ENCODE peak calls at places on chromosomes 3 and 15, in nine cellular contexts. P is cardiac muscle cell, R is fibroblast of lung, B is psoas muscle, C is endothelial cell of umbilical vein, Y is transverse colon, U is esophagus muscularis mucosa, Q is WERI-Rb-1, M is suprapubic skin. Z is an unnamed sample. For H3K9me3, the result is how much of the 10 kb centered on the place peaks cover.

GRCh38 chr3:134079111-134079531 is 49.4 kb upstream of the SLCO2A1 start:
- DNase-seq in M (no peak), B (no peak), U (peak), Q (no peak), R (no peak), P (peak), C (no peak), Y (no peak), Z (no peak)

GRCh38 chr3:19775744-19776143 is 158.3 kb downstream of the EFHB start:
- DNase-seq in R (no peak), Y (no peak), U (no peak), Q (no peak), M (no peak), P (no peak), C (no peak), B (no peak), Z (peak)

GRCh38 chr3:29144807-29145206 is 136.1 kb upstream of the RBMS3 start:
- DNase-seq in M (no peak), B (no peak), P (peak), R (peak), U (no peak), Q (peak), C (peak), Y (peak), Z (no peak)

GRCh38 chr15:91021516-91022074 is 799 bp downstream of the VPS33B start:
- DNase-seq in P (peak), R (no peak), Q (no peak), Y (no peak), B (no peak), U (no peak), C (no peak), M (no peak), Z (peak)

GRCh38 chr3:45367451-45367850 is 20.9 kb upstream of the LARS2 start:
- DNase-seq in U (no peak), P (peak), R (peak), B (no peak), Y (peak), C (no peak), M (no peak), Q (no peak), Z (no peak)

GRCh38 chr3:155019576-155019975 is 60.5 kb upstream of the MME start:
- DNase-seq in Q (no peak), P (peak), Y (peak), U (no peak), B (no peak), C (no peak), M (no peak), R (peak), Z (peak)

GRCh38 chr15:62517541-62517940 is 352.5 kb upstream of the C2CD4B start:
- DNase-seq in P (no peak), R (peak), U (no peak), B (no peak), Y (no peak), Q (no peak), C (no peak), M (no peak), Z (no peak)

GRCh38 chr3:167012691-167013090 is 367.4 kb downstream of the ZBBX start:
- DNase-seq in U (no peak), P (no peak), R (no peak), Y (no peak), C (no peak), M (no peak), Q (no peak), B (no peak), Z (no peak)

GRCh38 chr15:43187544-43188155 is 2.4 kb downstream of the CCNDBP1 start:
- DNase-seq in B (no peak), P (peak), M (no peak), R (peak), Q (no peak), C (peak), U (no peak), Y (no peak), Z (peak)

GRCh38 chr15:43185161-43186002 is at the start of gene CCNDBP1:
- DNase-seq in M (peak), Y (peak), R (peak), B (peak), U (peak), C (peak), P (peak), Q (peak), Z (peak)

GRCh38 chr15:43183270-43183669 is 1.9 kb upstream of the CCNDBP1 start:
- DNase-seq in R (no peak), M (no peak), B (no peak), U (no peak), C (no peak), Q (no peak), P (no peak), Y (no peak), Z (no peak)

GRCh38 chr15:43186003-43186353 is 775 bp downstream of the CCNDBP1 start:
- DNase-seq in B (no peak), P (no peak), M (no peak), Q (no peak), R (no peak), Y (peak), C (no peak), U (no peak), Z (peak)

GRCh38 chr15:43184407-43185160 is 619 bp upstream of the CCNDBP1 start:
- DNase-seq in P (no peak), U (no peak), C (no peak), B (no peak), Q (no peak), R (no peak), Y (no peak), M (no peak), Z (no peak)
- H3K4me3 ChIP-seq in P (peak), U (peak), C (peak), B (peak), Q (no peak), R (no peak), Y (peak), M (peak), Z (no peak)

DNA sequence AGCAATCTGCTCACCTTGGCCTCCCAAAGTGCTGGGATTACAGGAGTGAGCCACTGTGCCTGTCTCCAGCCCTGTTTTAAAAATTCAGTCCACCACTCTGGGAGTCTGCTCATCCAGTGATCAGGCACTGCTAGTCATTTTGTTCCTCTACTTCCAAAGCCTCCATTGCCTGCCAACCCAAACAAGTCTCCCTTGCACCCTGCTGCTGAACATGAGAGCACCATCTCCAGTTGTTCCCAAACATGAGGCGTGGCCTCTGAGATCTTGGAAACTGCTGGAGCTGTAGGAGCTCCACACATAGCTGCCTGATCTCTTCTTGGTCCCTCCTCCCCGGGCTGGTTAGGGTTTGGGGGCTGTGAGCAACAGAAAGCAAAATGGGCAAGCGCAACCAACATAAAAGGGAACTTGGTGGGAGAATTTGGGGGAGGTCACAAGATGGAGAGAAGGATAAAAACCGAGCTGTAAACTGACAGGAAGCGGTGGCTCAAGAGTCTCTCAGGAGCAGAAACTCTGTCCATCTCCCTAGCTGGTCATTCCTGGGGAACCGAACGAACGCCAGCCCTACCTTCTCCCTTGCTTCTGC is 49.6 kb upstream of the TLE3 start:
- DNase-seq in R (no peak), Y (no peak), U (no peak), C (no peak), B (peak), M (no peak), Q (no peak), P (no peak), Z (no peak)
- H3K9me3 ChIP-seq in R (under half), Y (under half), U (under half), C (under half), B (under half), M (under half), Q (under half), P (under half), Z (under half)

GRCh38 chr3:198108756-198109155 is 148.7 kb downstream of the LMLN start:
- DNase-seq in Y (no peak), M (no peak), B (no peak), R (no peak), U (no peak), C (no peak), P (no peak), Q (no peak), Z (no peak)

GRCh38 chr3:198107840-198108734 is 148.1 kb downstream of the LMLN start:
- DNase-seq in M (no peak), P (no peak), Q (no peak), C (no peak), U (no peak), Y (no peak), R (peak), B (no peak), Z (no peak)

GRCh38 chr3:198112031-198112430 is 152.0 kb downstream of the LMLN start:
- DNase-seq in M (no peak), Y (no peak), Q (no peak), R (no peak), C (no peak), U (no peak), P (no peak), B (no peak), Z (no peak)

GRCh38 chr3:198109883-198110282 is 149.9 kb downstream of the LMLN start:
- DNase-seq in M (no peak), C (no peak), Y (no peak), R (no peak), B (no peak), U (no peak), Q (no peak), P (no peak), Z (no peak)

DNA sequence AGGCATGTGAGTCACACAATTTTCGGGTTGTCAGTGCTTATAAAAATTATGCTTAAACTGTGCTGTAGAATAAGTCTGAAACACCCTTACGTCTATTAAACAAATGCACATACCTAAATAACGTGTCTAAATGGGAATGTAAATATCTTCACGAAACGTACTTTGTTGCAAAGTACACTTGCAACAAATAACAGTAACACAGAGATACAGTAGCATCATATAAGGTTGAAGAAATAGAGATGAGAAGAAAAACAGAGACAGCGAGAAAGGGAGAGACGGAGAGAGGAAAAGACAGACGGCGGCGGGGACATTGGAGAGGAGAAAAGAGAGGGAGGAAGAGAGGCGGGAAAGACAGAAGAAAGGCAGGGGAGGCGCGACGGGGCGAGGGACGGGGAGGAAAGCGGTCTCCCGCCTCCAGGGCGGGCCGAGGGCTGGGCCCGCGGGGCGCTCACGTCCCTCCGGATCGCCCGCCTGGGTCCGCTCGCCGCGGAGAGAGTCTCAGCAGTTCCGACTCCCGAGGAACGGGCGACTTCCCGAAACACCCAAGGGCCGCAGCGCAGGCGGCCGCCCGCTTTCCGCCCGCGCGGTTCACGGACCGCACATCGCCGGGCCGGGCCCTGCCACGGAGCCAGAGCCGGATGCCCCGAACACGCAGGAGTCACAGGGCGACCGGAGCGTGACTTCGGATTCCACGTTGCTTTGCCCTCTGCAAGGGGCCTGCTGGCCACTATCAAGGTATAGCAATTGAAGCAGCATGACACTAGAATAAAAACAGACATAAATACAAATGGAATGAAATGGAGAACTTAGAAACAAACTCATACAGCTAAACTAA is 153.4 kb downstream of the LMLN start:
- DNase-seq in U (no peak), P (peak), B (peak), R (peak), Q (peak), M (no peak), Y (no peak), C (peak), Z (no peak)
- H3K27ac ChIP-seq in U (no peak), P (no peak), B (no peak), R (no peak), Q (no peak), M (no peak), Y (no peak), C (no peak), Z (no peak)

GRCh38 chr15:101078669-101079323 is 159.6 kb downstream of the LRRK1 start:
- DNase-seq in R (no peak), Y (no peak), C (no peak), U (no peak), P (no peak), B (peak), M (no peak), Q (no peak), Z (no peak)
- H3K4me3 ChIP-seq in R (no peak), Y (no peak), C (no peak), U (no peak), P (no peak), B (no peak), M (no peak), Q (no peak), Z (no peak)